ENCODE peak calls at places on chromosome 2, in six cellular contexts. X is HepG2, O is PC-3, B is fibroblast of lung, V is hepatocyte, E is GM23248. Y is an unnamed sample.
A peak's percentile ranks its signal among the peaks of the same experiment; 100 is the strongest.

GRCh38 chr2:75142081-75142480 is 57.2 kb downstream of the TACR1 start:
- DNase-seq in E (peak; percentile 44), V (no peak), X (no peak), B (peak; percentile 11), O (no peak), Y (no peak)

GRCh38 chr2:18484625-18485024 is 75.8 kb downstream of the RDH14 start:
- DNase-seq in O (no peak), V (no peak), X (no peak), B (no peak), E (no peak), Y (no peak)

GRCh38 chr2:208318127-208318526 is 52.1 kb downstream of the PIKFYVE start:
- DNase-seq in E (no peak), V (no peak), X (no peak), B (no peak), O (no peak), Y (no peak)

GRCh38 chr2:156338578-156338977 is 6.1 kb upstream of the NR4A2 start:
- DNase-seq in B (no peak), X (no peak), O (no peak), V (no peak), E (no peak), Y (no peak)

GRCh38 chr2:15169326-15170038 is 391.7 kb downstream of the NBAS start:
- DNase-seq in V (peak; percentile 78), O (peak; percentile 87), X (peak; percentile 56), E (peak; percentile 98), B (peak; percentile 90), Y (no peak)

GRCh38 chr2:166068981-166069380 is 58.8 kb downstream of the SCN1A start:
- DNase-seq in X (no peak), E (peak; percentile 11), B (no peak), V (no peak), O (no peak), Y (no peak)

GRCh38 chr2:45497355-45497754 is 113.7 kb downstream of the SRBD1 start:
- DNase-seq in E (peak; percentile 58), B (no peak), X (no peak), O (no peak), V (peak; percentile 4), Y (no peak)

GRCh38 chr2:108906403-108907077 is 82.5 kb downstream of the EDAR start:
- DNase-seq in B (no peak), V (no peak), X (no peak), O (no peak), E (no peak), Y (peak; percentile 2)

GRCh38 chr2:138059967-138060635 is 95.8 kb downstream of the HNMT start:
- DNase-seq in X (peak; percentile 46), V (no peak), B (peak; percentile 75), O (peak; percentile 93), E (peak; percentile 69), Y (no peak)

DNA sequence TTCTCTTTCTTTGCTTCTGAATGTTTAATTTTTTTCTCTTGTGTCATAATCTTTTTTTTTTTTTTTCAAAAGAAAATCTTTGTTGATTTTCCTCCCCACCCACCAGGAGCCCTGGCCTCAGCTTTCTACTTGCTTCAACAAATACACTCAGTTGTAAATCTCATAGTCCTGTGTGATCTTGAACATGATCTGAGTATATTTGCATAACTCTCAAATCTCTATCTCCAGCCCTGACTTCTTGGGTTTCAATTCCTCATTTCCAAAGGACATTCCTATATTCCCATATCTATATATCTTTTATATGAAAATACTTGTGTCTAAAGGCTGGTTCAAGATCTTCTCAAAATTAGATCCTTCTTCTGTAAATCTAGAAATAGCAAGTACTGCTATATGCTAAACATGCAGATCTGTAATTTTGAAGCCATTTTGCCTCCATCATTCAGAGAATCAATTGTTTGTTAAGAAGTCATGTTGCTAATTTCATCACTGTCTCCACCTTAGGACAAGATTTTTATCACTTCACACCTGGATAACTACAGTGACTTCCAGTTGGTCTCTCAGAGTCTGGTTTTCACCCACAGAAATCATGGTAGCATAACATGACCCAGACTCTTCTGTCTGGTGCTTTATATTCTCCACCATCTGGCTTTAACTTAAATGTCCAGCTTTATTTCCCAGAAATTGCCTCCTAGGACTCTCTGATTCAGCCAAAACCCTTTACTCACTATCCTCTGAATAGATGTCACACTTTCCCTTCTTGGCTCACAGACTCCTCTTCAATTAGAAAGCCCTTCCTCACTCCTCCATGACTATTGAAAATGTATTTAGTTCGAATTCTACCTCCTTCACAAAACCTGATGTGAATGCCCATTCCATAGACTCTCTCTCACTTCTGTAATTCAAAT is 98.1 kb downstream of the ZEB2 start:
- DNase-seq in E (peak; percentile 23), X (no peak), B (no peak), V (no peak), O (no peak), Y (no peak)
- H4K20me1 ChIP-seq in E (no peaks in the 10 kb centered on the region), X (no peaks in the 10 kb centered on the region), B (no peaks in the 10 kb centered on the region), V (no peaks in the 10 kb centered on the region), O (no peaks in the 10 kb centered on the region), Y (no peaks in the 10 kb centered on the region)

GRCh38 chr2:86186431-86186830 is 8.8 kb downstream of the IMMT start:
- DNase-seq in E (no peak), B (no peak), V (no peak), O (no peak), X (no peak), Y (no peak)
- H4K20me1 ChIP-seq in E (peaks cover 14% of the 10 kb centered on the region), B (no peaks in the 10 kb centered on the region), V (peaks cover 19% of the 10 kb centered on the region), O (peaks cover 57% of the 10 kb centered on the region), X (peaks cover 10% of the 10 kb centered on the region), Y (peaks cover 92% of the 10 kb centered on the region)

GRCh38 chr2:98478088-98478551 is 33.5 kb downstream of the INPP4A start:
- DNase-seq in E (no peak), B (no peak), O (no peak), X (no peak), V (no peak), Y (no peak)

GRCh38 chr2:98477506-98477905 is 32.8 kb downstream of the INPP4A start:
- DNase-seq in E (no peak), B (no peak), O (no peak), V (no peak), X (no peak), Y (no peak)

GRCh38 chr2:98479959-98480524 is 35.4 kb downstream of the INPP4A start:
- DNase-seq in O (peak; percentile 99), V (peak; percentile 69), B (peak; percentile 54), X (no peak), E (peak; percentile 83), Y (peak; percentile 47)

GRCh38 chr2:98480598-98480997 is 35.9 kb downstream of the INPP4A start:
- DNase-seq in V (no peak), E (no peak), B (no peak), O (no peak), X (no peak), Y (no peak)

GRCh38 chr2:98478861-98479770 is 34.5 kb downstream of the INPP4A start:
- DNase-seq in O (no peak), B (no peak), E (no peak), X (no peak), V (no peak), Y (peak; percentile 36)
- H4K20me1 ChIP-seq in O (no peaks in the 10 kb centered on the region), B (no peaks in the 10 kb centered on the region), E (no peaks in the 10 kb centered on the region), X (no peaks in the 10 kb centered on the region), V (peaks cover 29% of the 10 kb centered on the region), Y (peaks cover 84% of the 10 kb centered on the region)

GRCh38 chr2:98487101-98487805 is 42.6 kb downstream of the INPP4A start:
- DNase-seq in X (no peak), V (no peak), E (peak; percentile 53), O (no peak), B (no peak), Y (no peak)
- H4K20me1 ChIP-seq in X (no peaks in the 10 kb centered on the region), V (peaks cover 3% of the 10 kb centered on the region), E (peaks cover 3% of the 10 kb centered on the region), O (no peaks in the 10 kb centered on the region), B (no peaks in the 10 kb centered on the region), Y (peaks cover 57% of the 10 kb centered on the region)

DNA sequence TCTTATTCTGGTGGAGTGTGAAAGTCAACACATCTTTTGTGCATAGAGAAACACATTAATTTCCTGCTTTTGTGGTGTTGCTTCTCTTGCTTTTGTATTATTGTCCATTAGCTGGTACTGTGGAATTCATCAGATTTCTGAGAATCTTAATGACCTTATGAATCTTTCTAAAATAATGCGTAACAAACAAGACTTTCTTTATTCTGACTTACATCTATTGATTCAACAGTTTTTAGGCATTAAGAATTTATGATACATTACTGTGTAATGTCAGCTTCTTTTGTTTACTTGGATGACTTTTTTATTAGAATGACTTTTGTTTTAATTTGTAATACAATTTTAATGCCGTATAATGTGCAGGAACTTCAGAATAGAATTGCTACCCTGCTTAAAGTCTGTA is 43.4 kb downstream of the RAB10 start:
- DNase-seq in O (peak; percentile 60), B (no peak), X (no peak), V (no peak), E (no peak), Y (no peak)
- H4K20me1 ChIP-seq in O (no peaks in the 10 kb centered on the region), B (no peaks in the 10 kb centered on the region), X (peaks cover 65% of the 10 kb centered on the region), V (peaks cover 59% of the 10 kb centered on the region), E (peaks cover 38% of the 10 kb centered on the region), Y (peaks cover 22% of the 10 kb centered on the region)

GRCh38 chr2:11304476-11304875 is 40.0 kb downstream of the ROCK2 start:
- DNase-seq in E (no peak), V (no peak), X (no peak), B (no peak), O (no peak), Y (no peak)
- H4K20me1 ChIP-seq in E (peaks cover 15% of the 10 kb centered on the region), V (peaks cover 74% of the 10 kb centered on the region), X (peaks cover 98% of the 10 kb centered on the region), B (no peaks in the 10 kb centered on the region), O (peaks cover 32% of the 10 kb centered on the region), Y (peaks cover 41% of the 10 kb centered on the region)

DNA sequence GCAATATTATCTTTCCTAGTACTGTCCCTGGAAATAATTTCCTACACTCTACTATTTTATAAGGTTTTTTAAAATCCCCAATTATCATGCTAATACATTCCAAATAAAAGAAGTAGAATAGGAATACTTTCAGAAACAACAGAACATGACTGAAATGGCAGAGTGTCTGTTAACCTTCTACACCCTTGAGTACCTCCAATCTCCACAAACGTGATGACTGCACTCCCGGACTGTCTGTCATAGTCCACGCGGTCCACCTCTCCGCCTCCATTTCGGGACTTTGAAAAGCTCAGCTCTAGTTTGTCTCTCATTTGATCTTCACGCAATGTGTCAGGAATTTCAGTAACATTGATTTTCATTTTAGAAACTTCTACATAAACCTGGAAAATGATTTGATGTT is 13.6 kb upstream of the RBM43 start:
- DNase-seq in B (no peak), O (no peak), E (no peak), X (no peak), V (no peak), Y (no peak)
- H4K20me1 ChIP-seq in B (no peaks in the 10 kb centered on the region), O (no peaks in the 10 kb centered on the region), E (no peaks in the 10 kb centered on the region), X (no peaks in the 10 kb centered on the region), V (no peaks in the 10 kb centered on the region), Y (no peaks in the 10 kb centered on the region)

DNA sequence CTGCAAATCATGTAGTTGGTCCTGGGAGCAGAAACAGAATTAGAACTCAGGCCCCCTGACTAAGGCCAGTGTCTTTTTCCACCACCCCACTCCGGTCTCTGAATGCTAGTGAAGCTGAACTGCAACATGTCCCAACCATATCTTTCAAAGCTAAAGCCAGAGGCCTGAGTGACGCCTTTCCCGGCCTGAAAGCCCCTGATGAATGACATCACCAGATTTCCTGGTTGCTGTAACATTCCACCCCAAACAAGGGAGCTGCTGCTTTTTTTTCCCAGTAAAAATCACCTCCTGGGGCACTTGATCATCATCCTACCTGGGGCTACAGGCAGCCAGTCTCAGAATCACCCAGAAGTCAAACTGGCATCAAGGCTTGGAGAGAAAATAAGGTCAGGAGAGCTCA is 162.7 kb downstream of the ARL4C start:
- DNase-seq in V (peak; percentile 49), B (no peak), E (no peak), X (no peak), O (no peak), Y (no peak)
- H4K20me1 ChIP-seq in V (no peaks in the 10 kb centered on the region), B (no peaks in the 10 kb centered on the region), E (no peaks in the 10 kb centered on the region), X (no peaks in the 10 kb centered on the region), O (no peaks in the 10 kb centered on the region), Y (no peaks in the 10 kb centered on the region)